ENCODE peak calls at places on chromosomes 2 and 18, in eight cellular contexts. A is MM.1S, Z is thoracic aorta, M is brain microvascular endothelial cell, V is endothelial cell, X is WTC11, Q is pancreas, O is glutamatergic neuron. E is an unnamed sample.

GRCh38 chr2:241074901-241075540 is 27.1 kb downstream of the MTERF4 start:
- DNase-seq in M (no peak), A (no peak), Z (no peak), X (no peak), O (no peak), V (no peak), Q (no peak), E (no peak)

GRCh38 chr2:101974663-101975062 is 17.1 kb upstream of the IL1R2 start:
- DNase-seq in O (no peak), X (no peak), A (no peak), Z (no peak), M (no peak), Q (no peak), V (no peak), E (no peak)

GRCh38 chr18:8454136-8454535 is 155.1 kb upstream of the RAB12 start:
- DNase-seq in M (no peak), Q (no peak), O (no peak), Z (no peak), X (no peak), V (no peak), A (no peak), E (no peak)

GRCh38 chr2:225735844-225736243 is 336.3 kb downstream of the NYAP2 start:
- DNase-seq in X (no peak), M (peak; percentile 92), Q (no peak), V (no peak), Z (no peak), O (no peak), A (no peak), E (peak; percentile 52)

GRCh38 chr2:111896007-111896406 is 2.4 kb upstream of the MERTK start:
- DNase-seq in Q (no peak), M (no peak), V (no peak), O (no peak), X (no peak), Z (no peak), A (no peak), E (no peak)

GRCh38 chr2:202870431-202871160 is 970 bp downstream of the ICA1L start:
- DNase-seq in O (peak; percentile 72), X (peak; percentile 79), V (peak; percentile 66), M (peak; percentile 64), A (peak; percentile 80), Q (peak; percentile 68), Z (no peak), E (peak; percentile 15)

GRCh38 chr2:74138952-74139323 is 8.8 kb downstream of the BOLA3 start:
- DNase-seq in Z (no peak), V (peak; percentile 54), Q (no peak), A (no peak), X (peak; percentile 74), M (no peak), O (no peak), E (no peak)

GRCh38 chr2:30034052-30034775 is 112.6 kb upstream of the YPEL5 start:
- DNase-seq in V (no peak), X (no peak), Z (no peak), O (no peak), Q (no peak), M (no peak), A (no peak), E (no peak)

GRCh38 chr2:154692927-154693326 is 5.6 kb upstream of the KCNJ3 start:
- DNase-seq in X (no peak), O (no peak), Q (peak; percentile 23), A (no peak), Z (no peak), V (no peak), M (no peak), E (no peak)

GRCh38 chr2:225597911-225598310 is 198.4 kb downstream of the NYAP2 start:
- DNase-seq in Z (no peak), M (peak; percentile 60), X (no peak), Q (no peak), O (no peak), A (no peak), V (no peak), E (no peak)

GRCh38 chr2:229715895-229716507 is 1.6 kb upstream of the DNER start:
- DNase-seq in O (peak; percentile 39), M (no peak), Q (no peak), Z (no peak), V (peak; percentile 33), X (peak; percentile 51), A (peak; percentile 56), E (no peak)

GRCh38 chr18:39453882-39454281 is 1888.3 kb upstream of the CELF4 start:
- DNase-seq in A (peak; percentile 17), V (peak; percentile 7), Z (no peak), Q (no peak), M (peak; percentile 48), O (no peak), X (no peak), E (peak; percentile 31)

GRCh38 chr2:206798009-206798408 is 32.6 kb downstream of the FASTKD2 start:
- DNase-seq in A (peak; percentile 12), X (no peak), M (no peak), Q (no peak), V (no peak), Z (no peak), O (no peak), E (no peak)

GRCh38 chr18:76679877-76680276 is 142.5 kb upstream of the ZNF236 start:
- DNase-seq in O (no peak), X (peak; percentile 30), M (no peak), Q (no peak), Z (no peak), A (no peak), V (peak; percentile 48), E (no peak)

GRCh38 chr2:46471002-46471583 is 8.3 kb upstream of the TMEM247 start:
- DNase-seq in V (no peak), A (no peak), Z (no peak), O (no peak), Q (no peak), X (no peak), M (no peak), E (no peak)

GRCh38 chr18:32770651-32771168 is 2.1 kb downstream of the KLHL14 start:
- DNase-seq in O (peak; percentile 24), M (no peak), X (peak; percentile 35), V (no peak), A (no peak), Q (peak; percentile 15), Z (no peak), E (no peak)

GRCh38 chr2:12048551-12048950 is 302.1 kb downstream of the LPIN1 start:
- DNase-seq in Q (no peak), V (peak; percentile 30), O (no peak), X (peak; percentile 35), A (no peak), Z (no peak), M (no peak), E (no peak)
- TF ChIP-seq CTCF in Q (no peak), V (no peak), O (no peak), X (no peak), A (no peak), Z (no peak), M (peak; percentile 51), E (peak; percentile 1)

DNA sequence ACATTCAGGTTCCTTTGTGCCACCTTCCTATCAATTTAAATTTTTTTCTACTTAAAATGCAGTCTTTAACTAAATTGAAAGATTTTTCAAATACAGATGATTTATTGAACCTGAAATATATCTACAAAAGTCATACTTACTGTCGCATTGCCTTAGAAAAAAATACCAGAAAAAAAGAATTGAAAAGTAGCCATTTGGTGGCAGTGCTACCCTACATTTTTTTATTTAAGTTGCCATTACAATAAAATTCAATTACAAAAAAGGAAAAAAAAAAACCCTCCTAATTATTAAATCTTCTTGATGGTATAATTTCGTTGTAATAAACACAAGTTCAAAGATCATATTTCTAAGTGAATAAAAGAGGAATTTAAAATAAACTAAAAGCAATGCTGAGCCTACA is 43.4 kb downstream of the DSC3 start:
- DNase-seq in X (no peak), Z (no peak), V (no peak), O (no peak), Q (no peak), A (no peak), M (no peak), E (no peak)
- TF ChIP-seq CTCF in X (no peak), Z (no peak), V (no peak), O (no peak), Q (no peak), A (no peak), M (no peak), E (no peak)

DNA sequence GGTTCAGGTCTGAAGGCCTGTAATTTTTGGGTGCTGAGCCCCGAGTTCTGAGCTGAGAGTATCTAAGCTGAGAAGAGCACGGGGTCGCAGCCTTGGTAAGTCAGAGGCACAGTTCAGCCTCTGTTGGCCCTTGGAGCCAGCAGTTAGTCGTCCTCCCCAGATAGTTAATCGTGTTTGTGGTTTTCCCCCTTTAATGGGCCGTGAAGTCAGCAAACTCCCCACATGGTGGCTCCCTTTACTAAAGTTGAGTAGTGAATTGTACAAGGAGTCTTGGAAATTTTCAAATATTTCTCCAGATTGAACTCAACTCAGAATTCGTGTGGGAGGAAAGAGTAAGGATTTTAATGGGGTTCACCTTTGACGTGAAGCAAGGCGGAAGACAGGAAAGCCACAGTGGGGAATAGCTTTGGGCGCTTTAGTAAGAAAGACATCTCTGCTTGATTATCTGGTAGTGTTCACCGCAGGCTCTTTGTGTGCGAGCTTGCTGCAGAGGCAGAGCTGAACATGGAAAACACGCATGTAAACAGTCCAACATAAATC is 2.4 kb upstream of the ADCYAP1 start:
- DNase-seq in M (no peak), Z (no peak), V (no peak), A (no peak), X (no peak), O (no peak), Q (no peak), E (peak; percentile 9)
- TF ChIP-seq CTCF in M (peak; percentile 4), Z (no peak), V (no peak), A (no peak), X (no peak), O (no peak), Q (no peak), E (peak; percentile 43)

GRCh38 chr2:104975371-104975770 is 62.5 kb upstream of the MRPS9 start:
- DNase-seq in Z (no peak), A (no peak), O (no peak), Q (no peak), M (no peak), X (no peak), V (no peak), E (no peak)

GRCh38 chr2:104977958-104978357 is 59.9 kb upstream of the MRPS9 start:
- DNase-seq in V (no peak), Z (no peak), O (no peak), A (no peak), X (no peak), M (no peak), Q (no peak), E (no peak)

GRCh38 chr2:104982111-104982510 is 55.8 kb upstream of the MRPS9 start:
- DNase-seq in O (no peak), A (no peak), M (no peak), X (no peak), Z (no peak), Q (no peak), V (no peak), E (no peak)

DNA sequence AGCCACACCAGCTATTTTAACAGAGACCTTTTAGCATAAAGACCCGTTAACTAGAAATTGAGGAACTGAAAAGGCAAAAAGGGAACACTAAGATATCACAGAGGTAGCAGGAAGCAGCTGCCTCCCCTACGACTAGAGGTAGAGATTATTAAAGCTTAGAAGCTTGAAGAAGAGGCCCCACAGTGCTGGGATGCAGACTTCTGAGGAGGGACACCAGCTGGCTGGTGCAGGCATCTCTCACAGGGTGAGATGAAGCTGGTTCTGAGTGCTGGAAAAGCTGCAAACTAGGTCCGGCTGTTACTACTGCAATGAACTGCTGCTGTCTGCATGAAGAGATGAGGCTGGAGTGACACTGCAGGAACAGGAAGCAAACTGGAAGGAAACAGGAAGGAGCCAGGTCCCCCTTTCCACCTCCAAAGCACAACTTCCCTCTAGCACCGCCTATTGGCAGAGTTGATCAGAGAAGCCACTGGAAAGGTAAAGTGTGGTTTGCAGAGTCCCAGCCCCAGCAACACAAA is 61.2 kb upstream of the MRPS9 start:
- DNase-seq in Q (no peak), M (no peak), X (peak; percentile 54), A (peak; percentile 56), O (no peak), V (peak; percentile 50), Z (no peak), E (no peak)
- TF ChIP-seq CTCF in Q (no peak), M (no peak), X (peak; percentile 22), A (peak; percentile 57), O (no peak), V (peak; percentile 20), Z (no peak), E (no peak)